ENCODE peak calls at places on chromosomes 16 and 17, in five cellular contexts. D is DND-41; K is RWPE1; Q is CD4-positive, alpha-beta T cell; Z is body of pancreas. J is an unnamed sample.

GRCh38 chr16:67430504-67431076 is 331 bp upstream of the HSD11B2 start:
- DNase-seq in D (peak), K (peak), Q (no peak), Z (no peak), J (peak)

GRCh38 chr16:376817-377418 is 4.9 kb downstream of the PGAP6 start:
- DNase-seq in D (no peak), K (no peak), Q (no peak), Z (peak), J (no peak)

GRCh38 chr17:40901981-40902862 is 17.2 kb upstream of the KRT20 start:
- DNase-seq in D (no peak), K (peak), Q (no peak), Z (no peak), J (no peak)

GRCh38 chr16:56669005-56669839 is at the start of gene MT1H:
- DNase-seq in D (no peak), K (no peak), Q (no peak), Z (peak), J (no peak)

GRCh38 chr17:58572846-58573245 is 58.4 kb upstream of the MTMR4 start:
- DNase-seq in D (no peak), K (no peak), Q (no peak), Z (no peak), J (no peak)

GRCh38 chr16:77399066-77399465 is 35.8 kb downstream of the ADAMTS18 start:
- DNase-seq in D (no peak), K (no peak), Q (no peak), Z (no peak), J (no peak)

GRCh38 chr17:16649585-16649984 is 4.1 kb downstream of the ZNF624 start:
- DNase-seq in D (no peak), K (no peak), Q (no peak), Z (no peak), J (no peak)

GRCh38 chr16:20884240-20884556 is 16.0 kb downstream of the DCUN1D3 start:
- DNase-seq in D (peak), K (no peak), Q (no peak), Z (no peak), J (no peak)

GRCh38 chr16:59179446-59180082 is 445.4 kb upstream of the GOT2 start:
- DNase-seq in D (no peak), K (no peak), Q (no peak), Z (no peak), J (no peak)

GRCh38 chr17:35498429-35499178 is 38.9 kb downstream of the SLFN12L start:
- DNase-seq in D (no peak), K (no peak), Q (no peak), Z (no peak), J (no peak)

GRCh38 chr16:69448470-69449193 is 24.2 kb downstream of the CYB5B start:
- DNase-seq in D (no peak), K (no peak), Q (no peak), Z (no peak), J (no peak)

GRCh38 chr16:25013751-25014499 is 1.2 kb downstream of the ARHGAP17 start:
- DNase-seq in D (no peak), K (no peak), Q (no peak), Z (no peak), J (no peak)

GRCh38 chr17:61766520-61766919 is 96.8 kb downstream of the BRIP1 start:
- DNase-seq in D (no peak), K (peak), Q (no peak), Z (no peak), J (no peak)

GRCh38 chr16:80437707-80438106 is 103.1 kb upstream of the DYNLRB2 start:
- DNase-seq in D (no peak), K (no peak), Q (no peak), Z (no peak), J (peak)

GRCh38 chr16:73368715-73369114 is 320.8 kb upstream of the ZFHX3 start:
- DNase-seq in D (no peak), K (no peak), Q (no peak), Z (no peak), J (no peak)

GRCh38 chr17:81831957-81832607 is 1.0 kb downstream of the MCRIP1 start:
- DNase-seq in D (peak), K (no peak), Q (peak), Z (peak), J (no peak)

GRCh38 chr17:22303865-22304264 is 611.5 kb downstream of the KCNJ18 start:
- DNase-seq in D (no peak), K (no peak), Q (no peak), Z (no peak), J (no peak)

GRCh38 chr17:2214047-2214717 is 89.4 kb downstream of the SMG6 start:
- DNase-seq in D (no peak), K (peak), Q (no peak), Z (no peak), J (no peak)

GRCh38 chr17:67262420-67262819 is 17.4 kb upstream of the HELZ start:
- DNase-seq in D (no peak), K (no peak), Q (no peak), Z (no peak), J (no peak)

GRCh38 chr16:67011274-67011673 is 17.7 kb upstream of the CBFB start:
- DNase-seq in D (no peak), K (no peak), Q (no peak), Z (no peak), J (no peak)

GRCh38 chr17:17672453-17673368 is 8.5 kb upstream of the RAI1 start:
- DNase-seq in D (no peak), K (no peak), Q (no peak), Z (no peak), J (no peak)

GRCh38 chr16:79597775-79598174 is 2.8 kb downstream of the MAF start:
- DNase-seq in D (no peak), K (no peak), Q (no peak), Z (no peak), J (no peak)

GRCh38 chr16:2244301-2244700 is 7.1 kb downstream of the ECI1 start:
- DNase-seq in D (no peak), K (no peak), Q (no peak), Z (peak), J (no peak)

GRCh38 chr17:66649818-66650489 is 185.0 kb upstream of the CACNG5 start:
- DNase-seq in D (no peak), K (no peak), Q (no peak), Z (no peak), J (no peak)

GRCh38 chr17:49190932-49191331 is 19.4 kb downstream of the GNGT2 start:
- DNase-seq in D (peak), K (no peak), Q (no peak), Z (no peak), J (no peak)

GRCh38 chr16:46972971-46973456 is 460 bp downstream of the DNAJA2 start:
- DNase-seq in D (peak), K (no peak), Q (peak), Z (peak), J (peak)

GRCh38 chr16:13070268-13070667 is 168.9 kb downstream of the SHISA9 start:
- DNase-seq in D (no peak), K (no peak), Q (no peak), Z (peak), J (no peak)

GRCh38 chr16:81996664-81997529 is 14.4 kb downstream of the SDR42E1 start:
- DNase-seq in D (no peak), K (peak), Q (no peak), Z (no peak), J (no peak)

GRCh38 chr17:8709006-8709405 is 35.6 kb downstream of the CCDC42 start:
- DNase-seq in D (no peak), K (no peak), Q (no peak), Z (no peak), J (no peak)

GRCh38 chr16:88903267-88903666 is 36.8 kb upstream of the PABPN1L start:
- DNase-seq in D (no peak), K (no peak), Q (no peak), Z (no peak), J (no peak)

GRCh38 chr16:67101683-67102082 is 8.1 kb upstream of the PHAF1 start:
- DNase-seq in D (no peak), K (no peak), Q (no peak), Z (no peak), J (no peak)

GRCh38 chr17:78973196-78973595 is 6.5 kb downstream of the LGALS3BP start:
- DNase-seq in D (no peak), K (no peak), Q (no peak), Z (no peak), J (no peak)

GRCh38 chr17:18187816-18188761 is 4.5 kb downstream of the ALKBH5 start:
- DNase-seq in D (no peak), K (no peak), Q (no peak), Z (no peak), J (no peak)

GRCh38 chr17:66386789-66387351 is 84.5 kb downstream of the PRKCA start:
- DNase-seq in D (no peak), K (peak), Q (no peak), Z (no peak), J (no peak)

DNA sequence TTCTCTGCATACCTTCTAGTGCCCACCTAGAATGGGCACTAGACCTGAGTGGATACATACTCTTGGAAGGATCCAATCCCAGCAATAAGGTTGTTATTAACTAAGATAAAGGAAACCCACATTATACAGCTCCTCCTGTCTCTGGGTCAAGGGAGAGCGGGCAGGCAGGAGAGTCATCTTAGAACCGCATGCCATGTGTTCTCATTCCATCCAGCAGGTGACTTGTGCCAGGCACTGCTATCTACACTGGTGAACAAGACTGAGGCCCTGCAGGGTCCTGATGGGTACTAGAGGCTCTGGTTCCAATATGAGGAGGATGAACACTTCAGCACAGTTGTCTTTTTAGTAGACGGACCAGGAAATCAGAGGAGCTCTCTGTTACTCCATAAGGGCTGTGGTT is 5.9 kb upstream of the CD300H start:
- DNase-seq in D (no peak), K (no peak), Q (no peak), Z (no peak), J (no peak)
- TF ChIP-seq CTCF in D (no peak), K (no peak), Q (no peak), Z (no peak), J (no peak)

DNA sequence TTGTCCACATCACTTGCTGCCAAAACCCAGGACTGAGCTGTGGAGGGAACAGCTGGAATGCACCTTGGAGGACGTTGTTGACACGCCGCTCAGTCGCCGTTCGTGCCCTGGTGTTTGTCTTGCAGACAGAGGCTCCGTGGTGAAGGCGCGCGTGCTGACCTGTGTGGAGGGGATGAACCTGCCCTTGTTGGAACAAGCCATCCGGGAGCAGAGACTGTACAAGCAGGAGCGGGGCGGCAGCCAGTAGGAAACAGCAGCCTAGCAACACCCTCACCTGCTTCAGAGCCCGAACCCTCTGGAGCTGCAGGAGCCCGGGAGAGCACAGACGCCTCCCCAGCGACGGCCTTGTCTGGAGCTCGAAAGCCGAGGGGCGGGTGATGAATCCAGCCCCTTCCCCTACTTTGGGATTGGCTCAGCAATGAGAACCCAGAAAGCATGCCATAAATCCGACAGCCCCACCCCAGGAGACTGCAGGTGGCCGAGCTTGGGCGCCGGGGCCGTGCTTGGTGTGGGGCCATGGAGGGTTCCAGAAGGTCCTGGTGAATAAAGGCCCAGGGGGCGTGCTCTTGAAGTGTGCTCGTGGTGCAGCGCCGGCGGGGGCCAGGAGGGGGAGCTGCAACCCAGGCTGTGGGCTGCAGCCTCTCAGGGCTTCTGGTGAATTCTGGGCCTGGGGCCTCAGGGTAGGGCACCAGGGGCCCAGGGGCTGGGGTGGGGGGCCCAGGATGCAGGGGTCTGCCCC is 470 bp upstream of the CDK3 start:
- DNase-seq in D (peak), K (no peak), Q (peak), Z (peak), J (peak)
- TF ChIP-seq CTCF in D (peak), K (peak), Q (peak), Z (peak), J (peak)

DNA sequence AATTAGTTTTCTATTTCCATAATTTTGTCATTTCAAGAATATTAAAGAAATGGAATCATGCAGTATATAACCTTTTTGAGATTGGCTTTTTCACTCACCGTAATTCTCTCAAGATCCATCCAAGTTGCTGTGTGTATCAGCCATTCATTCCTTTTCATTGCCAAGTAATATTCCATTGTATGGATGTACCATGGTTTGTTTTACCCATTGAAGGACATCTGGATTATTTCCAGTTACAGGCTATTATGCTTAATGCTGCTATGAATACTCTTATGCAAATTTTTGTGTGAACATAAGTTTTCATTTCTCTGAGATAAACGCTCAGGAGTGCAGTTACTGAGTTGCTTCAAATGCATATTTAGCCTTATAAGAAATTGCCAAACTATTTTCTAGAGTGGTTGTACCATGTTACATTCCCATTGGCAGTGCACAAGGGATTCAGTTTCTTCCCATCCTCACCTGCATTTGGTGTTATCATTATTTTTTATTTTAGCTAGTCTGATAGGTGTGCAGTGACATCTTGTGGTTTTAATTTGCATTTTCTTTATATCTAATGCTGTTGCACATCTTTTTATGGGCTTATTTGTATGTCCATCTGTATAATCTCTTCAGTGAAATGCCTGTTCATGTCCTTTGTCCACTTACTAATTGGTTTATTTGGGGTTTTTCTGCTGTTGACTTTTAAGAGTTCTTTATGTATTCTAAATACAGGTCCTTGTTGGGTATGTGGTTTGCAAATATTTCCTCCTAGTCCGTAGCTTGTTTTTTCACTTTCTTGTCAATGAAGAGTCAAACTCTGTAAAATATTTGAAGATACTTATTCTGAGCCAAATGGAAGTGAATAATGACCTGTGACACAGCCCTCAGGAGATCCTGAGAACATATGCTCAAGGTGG is 32.7 kb downstream of the BMERB1 start:
- DNase-seq in D (no peak), K (no peak), Q (no peak), Z (no peak), J (no peak)
- TF ChIP-seq CTCF in D (peak), K (peak), Q (no peak), Z (peak), J (no peak)

DNA sequence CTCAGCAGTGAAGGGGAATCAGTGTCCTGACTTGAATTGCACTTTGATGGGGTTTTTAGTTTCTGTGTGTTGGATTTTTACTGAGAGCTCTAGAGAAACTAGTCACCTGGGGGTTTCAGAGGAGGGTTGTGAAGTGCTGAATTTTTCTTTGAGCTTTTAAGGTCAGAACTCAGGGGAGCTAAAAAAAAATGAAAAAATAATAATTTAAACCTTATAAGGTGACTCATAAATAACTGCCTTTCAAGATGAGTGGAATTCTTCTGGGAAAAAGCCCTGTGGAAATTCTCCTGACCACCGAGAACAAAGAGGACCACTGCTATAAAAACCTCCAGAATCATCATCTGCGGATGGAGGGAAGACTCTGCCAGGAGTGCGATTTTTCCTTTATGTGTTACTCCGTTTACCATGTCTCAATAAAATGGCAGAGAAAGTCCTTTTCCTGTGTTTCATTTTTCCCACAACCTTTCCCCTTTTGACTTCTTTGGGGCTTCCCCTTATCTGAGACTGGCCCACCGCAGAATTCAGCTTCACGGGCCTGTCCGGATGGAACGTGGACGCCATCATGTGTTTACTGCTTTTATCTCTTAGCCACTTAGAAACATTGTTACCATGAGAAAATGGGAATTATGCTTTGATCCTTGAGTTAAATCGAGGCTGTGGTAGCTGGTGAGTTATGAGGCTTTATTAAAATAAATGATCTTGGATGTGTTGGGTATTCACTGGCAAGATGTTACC is 39.7 kb downstream of the RPTOR start:
- DNase-seq in D (no peak), K (no peak), Q (no peak), Z (no peak), J (no peak)
- TF ChIP-seq CTCF in D (no peak), K (no peak), Q (no peak), Z (no peak), J (no peak)

DNA sequence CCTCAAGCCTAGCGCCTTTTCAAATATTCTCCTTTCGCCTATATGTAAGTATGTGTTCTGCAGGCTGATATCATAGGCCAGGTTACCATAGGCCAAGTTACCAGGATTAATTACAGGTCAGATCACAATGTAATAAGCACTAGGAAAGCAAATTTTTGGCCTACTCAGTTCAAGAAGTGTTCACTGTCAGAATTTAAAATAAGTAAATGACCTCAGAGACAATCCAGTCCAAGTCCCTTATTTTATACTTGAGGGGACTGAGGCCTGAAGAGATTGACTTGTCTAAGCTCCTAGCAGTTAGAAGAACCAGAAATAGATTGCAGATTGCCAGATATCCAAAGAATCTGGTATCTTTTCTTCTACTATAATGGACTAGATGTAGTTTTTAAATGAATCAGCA is 6.7 kb downstream of the EME1 start:
- DNase-seq in D (no peak), K (no peak), Q (no peak), Z (no peak), J (no peak)
- TF ChIP-seq CTCF in D (no peak), K (no peak), Q (no peak), Z (no peak), J (no peak)

DNA sequence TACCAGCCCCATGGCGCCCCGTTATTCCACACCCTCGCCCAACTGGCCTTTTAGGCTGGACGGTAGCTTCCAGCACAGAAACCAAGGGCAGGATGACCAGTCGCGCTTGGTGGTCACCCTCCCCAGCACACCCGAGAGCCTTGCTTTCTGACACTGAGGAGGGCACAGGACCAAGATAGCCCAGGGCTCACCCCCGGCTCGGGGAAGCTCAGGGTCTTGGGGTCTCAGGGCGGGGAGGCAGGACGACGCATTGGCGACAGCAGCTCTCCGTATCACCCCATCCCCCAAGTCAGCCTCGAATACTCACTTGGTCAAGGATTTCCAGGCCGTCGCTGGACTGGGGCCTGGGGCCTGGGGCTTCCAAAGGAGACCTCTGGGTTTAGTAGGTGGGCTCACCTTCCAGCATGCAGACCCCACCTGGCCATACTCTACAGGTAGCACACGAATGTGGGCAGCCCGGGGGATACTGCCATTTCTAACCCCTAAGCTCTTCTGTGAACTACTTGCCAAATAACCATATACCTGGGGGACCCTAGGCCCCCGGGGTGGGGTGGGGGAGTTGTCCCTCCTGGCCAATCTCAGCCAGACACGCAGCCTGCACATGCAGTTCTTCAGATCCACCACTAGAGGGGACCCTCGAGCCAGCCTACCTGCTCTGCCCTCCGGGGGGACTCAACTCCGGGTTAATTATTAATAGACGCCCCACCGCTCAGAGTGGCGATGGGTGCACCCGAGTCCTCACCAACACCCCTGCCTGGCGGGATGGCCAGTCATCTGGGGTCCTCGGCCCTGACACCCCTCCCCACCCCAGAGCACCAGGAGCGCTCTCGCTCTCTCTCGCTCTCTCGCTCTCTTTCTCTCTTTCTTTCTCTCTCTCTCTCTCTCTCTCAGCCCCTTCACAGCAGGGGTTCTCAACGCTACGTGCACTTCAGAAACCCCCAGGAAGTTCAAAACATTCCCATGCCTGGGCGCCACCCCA is 30.0 kb downstream of the TBC1D16 start:
- DNase-seq in D (peak), K (peak), Q (peak), Z (peak), J (peak)
- TF ChIP-seq CTCF in D (peak), K (peak), Q (peak), Z (peak), J (peak)